ENCODE peak calls at places on chromosomes 3 and 15, in four cellular contexts. X, E, U and M are unnamed samples. For H3K4me1, the result is how much of the 10 kb centered on the place peaks cover.

GRCh38 chr15:74332011-74332410 is 35.4 kb downstream of the CYP11A1 start:
- DNase-seq in X (no peak), E (no peak), U (no peak), M (no peak)

GRCh38 chr15:80991446-80991845 is 1.8 kb upstream of the MESD start:
- DNase-seq in X (peak), E (no peak), U (no peak), M (peak)

GRCh38 chr3:193821272-193821671 is 228.3 kb downstream of the OPA1 start:
- DNase-seq in X (no peak), E (no peak), U (no peak), M (no peak)

GRCh38 chr15:89781891-89782618 is 5.9 kb downstream of the MESP2 start:
- DNase-seq in X (peak), E (peak), U (no peak), M (no peak)

GRCh38 chr15:48355377-48355776 is 24.1 kb downstream of the DUT start:
- DNase-seq in X (peak), E (no peak), U (no peak), M (no peak)

GRCh38 chr15:35218215-35218614 is 133.1 kb upstream of the NANOGP8 start:
- DNase-seq in X (no peak), E (no peak), U (no peak), M (no peak)

GRCh38 chr3:186789554-186790260 is 6.3 kb downstream of the EIF4A2 start:
- DNase-seq in X (no peak), E (no peak), U (no peak), M (peak)

GRCh38 chr3:177751770-177752169 is 554.5 kb upstream of the TBL1XR1 start:
- DNase-seq in X (no peak), E (no peak), U (no peak), M (peak)

GRCh38 chr3:143288944-143289343 is 169.4 kb downstream of the CHST2 start:
- DNase-seq in X (no peak), E (no peak), U (no peak), M (no peak)

GRCh38 chr3:149662240-149662887 is 4.5 kb upstream of the WWTR1 start:
- DNase-seq in X (peak), E (no peak), U (no peak), M (no peak)

GRCh38 chr15:25545017-25545416 is 106.2 kb upstream of the UBE3A start:
- DNase-seq in X (no peak), E (no peak), U (no peak), M (no peak)

GRCh38 chr15:84822774-84823579 is 5.8 kb downstream of the ALPK3 start:
- DNase-seq in X (no peak), E (no peak), U (no peak), M (no peak)

GRCh38 chr15:84819291-84819768 is 2.2 kb downstream of the ALPK3 start:
- DNase-seq in X (no peak), E (no peak), U (no peak), M (no peak)

GRCh38 chr15:84819791-84820190 is 2.6 kb downstream of the ALPK3 start:
- DNase-seq in X (no peak), E (no peak), U (no peak), M (no peak)

GRCh38 chr15:84823580-84823878 is 6.4 kb downstream of the ALPK3 start:
- DNase-seq in X (no peak), E (no peak), U (no peak), M (no peak)

DNA sequence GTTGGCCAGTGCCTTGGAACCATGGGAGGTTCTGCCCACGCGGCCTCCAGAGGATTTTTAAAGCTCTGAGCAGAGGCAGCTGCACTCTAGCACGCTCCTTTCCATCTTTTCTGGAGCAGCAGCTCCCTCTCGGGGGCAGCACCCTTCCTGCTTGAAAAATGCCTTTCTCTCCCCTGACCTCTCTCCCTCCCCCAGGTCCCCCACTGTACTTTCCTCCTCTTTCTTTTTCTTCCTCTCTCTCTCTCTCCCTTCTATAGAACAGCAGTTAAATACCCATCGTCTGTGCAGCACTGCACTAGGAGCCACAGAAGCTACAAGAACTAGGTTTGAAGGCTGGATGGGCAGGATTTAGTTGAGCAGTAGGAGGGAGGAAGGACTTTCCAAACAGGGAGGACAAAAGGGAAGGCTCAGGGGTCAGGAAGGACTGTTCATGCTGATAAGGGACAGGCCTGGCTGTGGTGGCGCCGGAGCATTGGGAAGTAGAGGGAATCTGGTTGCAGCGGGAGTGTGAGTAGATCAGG is 4.4 kb downstream of the ALPK3 start:
- DNase-seq in X (no peak), E (no peak), U (no peak), M (peak)
- TF ChIP-seq CTCF in X (no peak), E (no peak), U (no peak), M (peak)

GRCh38 chr3:41213563-41213962 is 14.3 kb downstream of the CTNNB1 start:
- DNase-seq in X (no peak), E (no peak), U (no peak), M (no peak)
- H3K4me1 ChIP-seq in X (under half), E (under half), U (under half), M (under half)

DNA sequence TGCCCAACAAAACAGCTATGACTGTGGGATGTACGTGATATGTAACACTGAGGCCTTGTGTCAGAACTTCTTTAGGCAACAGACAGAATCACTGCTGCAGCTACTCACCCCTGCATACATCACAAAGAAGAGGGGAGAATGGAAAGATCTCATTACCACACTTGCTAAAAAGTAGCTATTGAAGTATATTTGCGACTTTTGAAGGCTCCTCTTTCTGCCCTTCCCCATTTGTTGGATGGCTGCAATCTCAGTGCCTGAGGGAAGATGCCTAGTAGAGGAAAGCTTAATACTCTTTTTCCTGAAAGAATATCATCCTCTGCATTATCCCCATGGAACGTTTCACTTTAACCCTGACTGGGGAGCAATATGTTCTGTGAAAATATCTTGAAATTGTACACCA is 21.9 kb downstream of the SENP8 start:
- DNase-seq in X (no peak), E (no peak), U (no peak), M (no peak)
- TF ChIP-seq CTCF in X (no peak), E (no peak), U (no peak), M (no peak)

GRCh38 chr3:185763347-185764010 is 61.4 kb downstream of the IGF2BP2 start:
- DNase-seq in X (no peak), E (no peak), U (no peak), M (no peak)
- H3K4me1 ChIP-seq in X (under half), E (under half), U (under half), M (under half)

GRCh38 chr15:31974154-31974794 is 56.0 kb upstream of the CHRNA7 start:
- DNase-seq in X (no peak), E (no peak), U (no peak), M (no peak)

GRCh38 chr15:31977812-31978662 is 52.3 kb upstream of the CHRNA7 start:
- DNase-seq in X (peak), E (peak), U (peak), M (peak)

GRCh38 chr15:31974855-31975421 is 55.4 kb upstream of the CHRNA7 start:
- DNase-seq in X (peak), E (peak), U (peak), M (peak)

GRCh38 chr15:31975446-31976229 is 54.7 kb upstream of the CHRNA7 start:
- DNase-seq in X (peak), E (no peak), U (no peak), M (no peak)

GRCh38 chr15:31977138-31977537 is 53.2 kb upstream of the CHRNA7 start:
- DNase-seq in X (no peak), E (no peak), U (no peak), M (no peak)
- TF ChIP-seq CTCF in X (no peak), E (no peak), U (no peak), M (no peak)

DNA sequence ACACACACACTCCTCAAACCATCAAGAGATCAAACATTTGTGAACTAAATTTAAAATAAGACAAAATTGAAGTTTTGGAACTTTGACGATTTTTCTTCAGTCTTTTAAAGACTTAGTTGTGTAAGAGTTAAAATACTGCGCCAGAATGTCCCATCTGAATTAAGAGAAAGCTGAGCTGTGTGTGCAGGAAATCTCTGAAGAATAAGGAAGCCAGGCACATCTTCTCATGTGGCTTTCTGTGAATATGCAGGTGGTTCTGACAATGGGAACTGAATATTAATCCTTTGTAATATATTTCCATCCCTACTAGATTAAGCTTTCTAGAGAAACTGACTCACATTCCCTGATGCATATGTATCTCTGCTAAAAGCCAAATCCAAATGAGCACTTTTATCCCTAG is 60.1 kb upstream of the ICE2 start:
- DNase-seq in X (no peak), E (no peak), U (no peak), M (no peak)
- H3K4me1 ChIP-seq in X (under half), E (under half), U (under half), M (under half)

DNA sequence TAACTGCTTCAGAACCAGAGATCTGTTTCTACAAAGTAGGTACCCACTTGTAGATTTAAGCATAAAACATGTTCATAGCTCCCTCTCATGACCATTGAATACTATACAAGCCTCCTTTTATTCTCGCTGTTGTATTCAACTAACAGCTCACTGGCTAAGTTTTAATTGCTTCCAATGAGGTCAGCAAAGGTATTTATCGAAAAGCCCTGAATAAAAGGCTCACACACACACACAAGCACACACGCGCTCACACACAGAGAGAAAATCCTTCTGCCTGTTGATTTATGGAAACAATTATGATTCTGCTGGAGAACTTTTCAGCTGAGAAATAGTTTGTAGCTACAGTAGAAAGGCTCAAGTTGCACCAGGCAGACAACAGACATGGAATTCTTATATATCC is at the start of gene FGF7:
- DNase-seq in X (peak), E (no peak), U (no peak), M (peak)
- TF ChIP-seq CTCF in X (no peak), E (no peak), U (no peak), M (peak)